ENCODE peak calls at places on chromosomes 12 and 14, in seven cellular contexts. L, Z, E, W, B, S and H are unnamed samples. For H3K4me1, the result is how much of the 10 kb centered on the place peaks cover.

GRCh38 chr12:68750506-68750905 is 4.5 kb downstream of the SLC35E3 start:
- DNase-seq in E (no peak), B (no peak), Z (peak), W (no peak), S (no peak), L (no peak), H (no peak)

GRCh38 chr14:29274890-29275651 is 508.5 kb downstream of the FOXG1 start:
- DNase-seq in L (no peak), W (peak), B (no peak), Z (no peak), E (no peak), S (no peak), H (no peak)

GRCh38 chr14:103391048-103391447 is 5.8 kb downstream of the MARK3 start:
- DNase-seq in W (peak), S (no peak), Z (peak), E (no peak), L (peak), B (peak), H (peak)

GRCh38 chr12:57434517-57435223 is at the start of gene INHBC:
- DNase-seq in Z (no peak), E (no peak), L (peak), W (no peak), B (no peak), S (no peak), H (no peak)

GRCh38 chr12:113591480-113591971 is 119.9 kb upstream of the LHX5 start:
- DNase-seq in L (no peak), E (no peak), Z (no peak), B (no peak), W (no peak), S (no peak), H (no peak)

GRCh38 chr12:6766651-6767300 is 613 bp downstream of the PTMS start:
- DNase-seq in W (peak), E (peak), S (peak), L (peak), Z (peak), B (peak), H (peak)

GRCh38 chr14:50667491-50668007 is 557 bp downstream of the SAV1 start:
- DNase-seq in S (peak), Z (no peak), B (no peak), W (no peak), L (no peak), E (peak), H (peak)

GRCh38 chr14:24430143-24430681 is 458 bp downstream of the KHNYN start:
- DNase-seq in Z (peak), S (peak), L (peak), W (peak), E (peak), B (peak), H (peak)

GRCh38 chr14:102591944-102592772 is at the start of gene RCOR1:
- DNase-seq in L (peak), W (peak), B (peak), E (peak), Z (peak), S (peak), H (peak)

GRCh38 chr12:109475993-109476806 is 900 bp downstream of the KCTD10 start:
- DNase-seq in W (peak), Z (no peak), B (no peak), L (no peak), S (no peak), E (no peak), H (no peak)

GRCh38 chr12:89383235-89384049 is 31.1 kb upstream of the DUSP6 start:
- DNase-seq in L (peak), S (no peak), B (peak), W (peak), E (no peak), Z (peak), H (no peak)

GRCh38 chr12:94571556-94571955 is 78.8 kb downstream of the TMCC3 start:
- DNase-seq in B (peak), L (peak), W (peak), S (peak), Z (peak), E (peak), H (peak)

GRCh38 chr12:91180577-91180976 is 2.0 kb downstream of the DCN start:
- DNase-seq in L (no peak), E (no peak), W (peak), Z (peak), S (no peak), B (no peak), H (peak)

GRCh38 chr12:110348431-110349059 is 55.0 kb downstream of the ANAPC7 start:
- DNase-seq in L (no peak), Z (no peak), B (no peak), W (no peak), E (no peak), S (no peak), H (no peak)

GRCh38 chr12:105423237-105423636 is 92.7 kb downstream of the C12orf75 start:
- DNase-seq in B (no peak), L (no peak), E (no peak), S (no peak), W (no peak), Z (no peak), H (no peak)

GRCh38 chr12:12786716-12787601 is 1.5 kb downstream of the APOLD1 start:
- DNase-seq in Z (peak), W (peak), E (peak), S (peak), L (peak), B (peak), H (peak)

GRCh38 chr12:123071401-123072304 is 79.2 kb downstream of the PITPNM2 start:
- DNase-seq in W (peak), E (peak), Z (no peak), B (peak), L (no peak), S (no peak), H (no peak)

GRCh38 chr12:8681129-8681902 is 16.5 kb upstream of the RIMKLB start:
- DNase-seq in Z (peak), W (peak), E (no peak), L (no peak), B (no peak), S (no peak), H (peak)

GRCh38 chr14:91406982-91407381 is 10.6 kb downstream of the CCDC88C start:
- DNase-seq in B (no peak), L (no peak), S (no peak), W (no peak), E (no peak), Z (no peak), H (no peak)
- H3K4me1 ChIP-seq in B (under half), L (under half), S (under half), W (under half), E (under half), Z (under half), H (under half)

GRCh38 chr14:69643430-69644200 is 32.2 kb downstream of the SUSD6 start:
- DNase-seq in E (peak), S (peak), Z (peak), W (no peak), L (peak), B (no peak), H (peak)
- H3K4me1 ChIP-seq in E (under half), S (under half), Z (under half), W (under half), L (under half), B (half or more), H (under half)

DNA sequence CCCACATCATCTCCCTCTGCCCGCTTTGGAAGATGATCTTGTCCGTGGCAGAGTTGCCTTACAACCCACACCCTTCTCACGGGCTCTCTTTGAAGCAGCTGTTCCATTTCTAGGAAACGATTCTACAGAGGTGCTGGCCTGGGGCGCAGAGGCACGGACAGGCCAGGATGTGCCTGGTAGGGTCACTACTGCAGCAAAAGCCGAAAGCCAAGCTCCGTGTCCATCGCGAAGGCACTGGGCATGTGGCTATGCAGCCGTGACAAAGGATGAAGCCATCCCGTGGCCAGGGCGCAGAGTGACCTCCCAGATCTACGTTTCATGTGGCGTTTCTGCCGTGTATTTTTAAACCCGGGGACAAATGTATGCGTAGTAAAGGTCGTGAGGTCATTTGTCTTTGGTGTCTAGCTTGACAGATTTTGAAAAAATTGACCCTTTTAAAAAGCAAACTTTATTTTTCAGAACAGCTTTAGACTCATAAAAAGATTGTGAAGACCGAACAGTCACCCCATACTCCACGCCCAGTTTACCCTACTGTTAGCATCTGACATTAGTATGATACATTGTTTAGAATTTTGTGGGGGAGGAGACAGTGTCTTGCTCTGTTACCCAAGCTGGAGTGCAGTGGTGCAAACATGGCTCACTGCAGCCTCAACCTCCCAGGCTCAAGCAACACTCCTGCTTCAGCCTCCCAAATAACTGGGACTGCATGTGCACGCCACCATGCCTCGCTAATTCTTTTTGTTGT is 40.4 kb upstream of the NCOR2 start:
- DNase-seq in W (no peak), L (no peak), S (no peak), B (no peak), E (no peak), Z (no peak), H (no peak)
- H3K4me1 ChIP-seq in W (under half), L (half or more), S (under half), B (under half), E (under half), Z (under half), H (under half)

GRCh38 chr14:89388853-89389252 is 28.2 kb downstream of the FOXN3 start:
- DNase-seq in S (no peak), W (peak), L (no peak), E (peak), B (no peak), Z (peak), H (no peak)

GRCh38 chr14:89394920-89395319 is 22.1 kb downstream of the FOXN3 start:
- DNase-seq in L (no peak), B (no peak), S (peak), Z (no peak), W (no peak), E (no peak), H (no peak)

GRCh38 chr14:89391123-89391522 is 25.9 kb downstream of the FOXN3 start:
- DNase-seq in B (no peak), S (no peak), L (peak), Z (peak), W (no peak), E (no peak), H (no peak)

GRCh38 chr14:89393346-89393745 is 23.7 kb downstream of the FOXN3 start:
- DNase-seq in S (no peak), Z (peak), E (no peak), B (no peak), W (no peak), L (no peak), H (no peak)

GRCh38 chr14:89391556-89391955 is 25.5 kb downstream of the FOXN3 start:
- DNase-seq in E (no peak), W (no peak), Z (no peak), S (no peak), L (no peak), B (no peak), H (no peak)
- H3K4me1 ChIP-seq in E (under half), W (under half), Z (under half), S (under half), L (half or more), B (under half), H (under half)

GRCh38 chr12:120690083-120690450 is 3.1 kb downstream of the MLEC start:
- DNase-seq in W (no peak), S (no peak), Z (no peak), B (no peak), L (no peak), E (no peak), H (no peak)

GRCh38 chr12:120689397-120690082 is 2.6 kb downstream of the MLEC start:
- DNase-seq in B (no peak), L (peak), S (no peak), E (no peak), Z (no peak), W (no peak), H (peak)

GRCh38 chr12:120686690-120687569 is at the start of gene MLEC:
- DNase-seq in W (peak), B (peak), S (peak), Z (peak), E (peak), L (peak), H (peak)

GRCh38 chr12:120687570-120688289 is 781 bp downstream of the MLEC start:
- DNase-seq in Z (no peak), B (no peak), W (no peak), S (no peak), E (no peak), L (no peak), H (peak)

DNA sequence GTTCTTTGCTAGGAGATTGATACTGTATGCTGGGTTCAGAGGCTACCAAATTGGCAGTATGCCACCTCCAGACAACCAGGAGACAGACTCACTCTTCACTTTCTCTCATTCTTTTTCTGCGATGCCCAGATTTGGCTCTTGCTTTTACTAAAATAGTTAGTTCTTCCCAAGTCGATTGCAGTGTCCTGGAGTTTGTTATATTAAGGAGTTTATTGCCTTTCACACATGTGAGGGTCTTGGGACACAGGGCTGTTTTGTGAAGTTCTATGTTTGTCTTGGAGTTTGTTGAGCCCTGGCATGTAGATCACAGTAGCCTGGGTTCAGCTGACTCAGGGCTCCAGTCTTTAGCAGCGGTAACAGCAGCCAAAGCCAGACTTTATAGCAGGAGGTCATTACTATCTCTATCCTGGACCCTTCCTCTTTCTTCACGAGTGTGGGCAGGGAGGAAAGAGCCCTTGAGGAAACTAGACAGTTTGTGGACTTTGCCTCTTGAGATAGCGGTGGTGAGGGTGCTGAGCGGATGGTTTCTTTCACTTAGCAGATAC is 1.6 kb downstream of the MLEC start:
- DNase-seq in Z (no peak), E (no peak), S (no peak), W (peak), B (no peak), L (no peak), H (peak)
- H3K4me1 ChIP-seq in Z (under half), E (under half), S (under half), W (under half), B (half or more), L (half or more), H (under half)

GRCh38 chr12:67442347-67442841 is 173.2 kb downstream of the CAND1 start:
- DNase-seq in L (no peak), B (no peak), E (peak), W (no peak), S (no peak), Z (no peak), H (peak)

GRCh38 chr12:67441736-67442346 is 172.7 kb downstream of the CAND1 start:
- DNase-seq in W (peak), B (peak), Z (peak), L (peak), E (peak), S (peak), H (peak)

GRCh38 chr12:67437011-67437410 is 167.9 kb downstream of the CAND1 start:
- DNase-seq in L (no peak), E (no peak), W (no peak), Z (no peak), B (no peak), S (no peak), H (no peak)

GRCh38 chr12:67442896-67443295 is 173.7 kb downstream of the CAND1 start:
- DNase-seq in Z (no peak), B (no peak), W (no peak), S (no peak), L (no peak), E (no peak), H (no peak)

DNA sequence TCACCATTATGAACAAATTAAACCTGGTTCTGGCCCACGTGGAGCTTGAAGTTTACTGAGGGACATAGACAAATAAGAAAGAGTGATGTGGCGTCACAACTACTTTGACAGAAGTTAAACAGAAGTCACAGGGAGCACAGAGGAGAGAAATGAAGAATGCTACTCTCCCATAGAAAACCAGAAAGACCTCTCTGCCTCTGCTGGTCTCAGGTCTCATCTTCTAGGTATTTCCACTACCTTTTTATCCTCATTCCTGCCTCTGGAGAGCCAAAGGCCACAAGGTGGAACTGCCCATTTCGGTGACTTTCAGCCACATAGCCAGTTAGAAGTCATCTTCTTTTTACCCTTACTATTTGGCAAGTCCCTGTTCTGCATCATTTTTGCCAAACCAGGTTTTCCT is 170.5 kb downstream of the CAND1 start:
- DNase-seq in B (no peak), Z (no peak), E (no peak), S (no peak), L (no peak), W (no peak), H (no peak)
- H3K4me1 ChIP-seq in B (under half), Z (under half), E (under half), S (under half), L (under half), W (under half), H (under half)

DNA sequence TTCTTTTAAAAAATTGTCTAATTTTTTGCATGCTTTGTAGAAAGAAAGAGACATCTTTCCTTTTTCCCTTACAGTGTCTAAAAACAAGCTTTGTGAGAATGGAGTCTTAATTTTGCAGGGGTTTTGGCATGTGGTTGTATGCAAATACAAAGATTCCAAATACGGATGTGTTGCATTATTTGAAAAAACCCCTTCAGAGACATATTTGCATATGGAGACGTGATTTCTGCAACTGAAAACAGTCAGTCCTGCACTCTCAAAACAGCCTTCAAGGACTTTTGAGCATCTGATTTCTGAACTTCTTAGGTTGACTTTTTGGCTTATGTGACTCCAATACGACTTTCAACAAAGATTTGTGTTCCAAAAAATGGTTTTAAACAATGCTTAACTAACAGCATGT is 7.8 kb downstream of the IRAK3 start:
- DNase-seq in S (no peak), B (no peak), W (no peak), E (no peak), L (no peak), Z (no peak), H (no peak)
- H3K4me1 ChIP-seq in S (under half), B (under half), W (under half), E (under half), L (under half), Z (under half), H (under half)

GRCh38 chr12:121769831-121770301 is 23.6 kb downstream of the RHOF start:
- DNase-seq in S (no peak), Z (no peak), B (no peak), W (no peak), L (peak), E (peak), H (peak)
- H3K4me1 ChIP-seq in S (under half), Z (under half), B (under half), W (under half), L (under half), E (under half), H (under half)